ENCODE peak calls at places on chromosome 1, in nine cellular contexts. K is activated CD8-positive, alpha-beta memory T cell treated with anti-CD3 and anti-CD28 coated beads, Interleukin-2, amount 50 U/mL, for 48 hours; V is astrocyte of the spinal cord; D is NCI-H345; O is GDM1; S is bronchial epithelial cell; T is HuH-7; L is RKO; H is fibroblast of mammary gland. A is an unnamed sample.

GRCh38 chr1:60431593-60431992 is 358.0 kb upstream of the C1orf87 start:
- DNase-seq in S (no peak), T (no peak), D (no peak), H (peak), L (no peak), K (no peak), V (no peak), O (no peak), A (no peak)

GRCh38 chr1:166849135-166849534 is 9.9 kb downstream of the POGK start:
- DNase-seq in D (no peak), O (no peak), T (no peak), L (no peak), V (no peak), S (no peak), K (no peak), H (no peak), A (no peak)

GRCh38 chr1:228358039-228358763 is 48.4 kb downstream of the TRIM11 start:
- DNase-seq in H (no peak), K (no peak), T (no peak), L (peak), V (no peak), O (no peak), S (peak), D (no peak), A (no peak)

GRCh38 chr1:94113592-94114322 is 7.2 kb downstream of the ABCA4 start:
- DNase-seq in S (no peak), V (no peak), H (no peak), T (no peak), K (no peak), L (no peak), O (no peak), D (no peak), A (no peak)

GRCh38 chr1:193111641-193112090 is 6.5 kb upstream of the GLRX2 start:
- DNase-seq in H (peak), T (no peak), O (no peak), K (no peak), D (no peak), S (peak), L (peak), V (peak), A (no peak)

GRCh38 chr1:40944841-40945430 is 34.6 kb upstream of the CTPS1 start:
- DNase-seq in H (peak), D (no peak), K (no peak), O (no peak), L (no peak), T (no peak), V (peak), S (no peak), A (no peak)

GRCh38 chr1:174743654-174744561 is 255.8 kb upstream of the CACYBP start:
- DNase-seq in O (peak), H (peak), K (no peak), T (no peak), S (peak), D (peak), V (peak), L (peak), A (peak)

GRCh38 chr1:192878249-192878648 is 69.4 kb downstream of the RGS2 start:
- DNase-seq in T (no peak), O (no peak), S (no peak), H (peak), L (no peak), K (no peak), V (peak), D (no peak), A (no peak)

GRCh38 chr1:87092852-87093251 is 178.4 kb downstream of the HS2ST1 start:
- DNase-seq in L (no peak), V (no peak), O (no peak), S (no peak), T (no peak), D (no peak), H (no peak), K (no peak), A (no peak)

GRCh38 chr1:12386130-12386529 is 156.3 kb downstream of the VPS13D start:
- DNase-seq in K (no peak), H (no peak), V (no peak), L (no peak), T (no peak), D (no peak), O (no peak), S (peak), A (peak)

GRCh38 chr1:55632058-55632457 is 416.9 kb upstream of the USP24 start:
- DNase-seq in O (no peak), D (no peak), T (no peak), S (peak), K (no peak), H (peak), L (no peak), V (peak), A (no peak)

GRCh38 chr1:218462116-218462515 is 117.0 kb downstream of the TGFB2 start:
- DNase-seq in O (no peak), K (no peak), S (no peak), D (no peak), H (no peak), L (no peak), V (no peak), T (no peak), A (no peak)

GRCh38 chr1:80924290-80924689 is 876.4 kb upstream of the ADGRL2 start:
- DNase-seq in O (no peak), D (no peak), V (no peak), K (no peak), T (no peak), H (no peak), S (no peak), L (no peak), A (no peak)

GRCh38 chr1:11116318-11116717 is 16.6 kb upstream of the EXOSC10 start:
- DNase-seq in T (no peak), H (no peak), L (no peak), O (no peak), V (no peak), K (no peak), S (no peak), D (no peak), A (no peak)

A was measured in dermis microvascular lymphatic vessel endothelial cell.